ENCODE peak calls at places on chromosomes 6 and 20, in nine cellular contexts. One of them, this sample, is unnamed.

GRCh38 chr6:140050232-140050995 is 676.0 kb upstream of the CITED2 start:
- DNase-seq in right atrium auricular region: no peak
- DNase-seq in keratinocyte: no peak
- DNase-seq in ovary: no peak
- DNase-seq in spleen: no peak
- DNase-seq in testis: no peak
- DNase-seq in HCT116: no peak
- DNase-seq in lower lobe of right lung: no peak
- DNase-seq in OCI-LY7: no peak
- DNase-seq in this sample: no peak

GRCh38 chr20:20527661-20528060 is 159.8 kb downstream of the INSM1 start:
- DNase-seq in lower lobe of right lung: no peak
- DNase-seq in right atrium auricular region: no peak
- DNase-seq in spleen: no peak
- DNase-seq in OCI-LY7: no peak
- DNase-seq in HCT116: no peak
- DNase-seq in ovary: no peak
- DNase-seq in keratinocyte: no peak
- DNase-seq in testis: no peak
- DNase-seq in this sample: no peak

GRCh38 chr6:27066802-27067201 is 180.7 kb upstream of the PRSS16 start:
- DNase-seq in OCI-LY7: no peak
- DNase-seq in keratinocyte: no peak
- DNase-seq in right atrium auricular region: no peak
- DNase-seq in spleen: no peak
- DNase-seq in testis: peak; percentile 57
- DNase-seq in ovary: no peak
- DNase-seq in lower lobe of right lung: no peak
- DNase-seq in HCT116: no peak
- DNase-seq in this sample: no peak

GRCh38 chr20:15582146-15582776 is 991.0 kb downstream of the KIF16B start:
- DNase-seq in spleen: no peak
- DNase-seq in HCT116: no peak
- DNase-seq in lower lobe of right lung: no peak
- DNase-seq in OCI-LY7: no peak
- DNase-seq in testis: no peak
- DNase-seq in right atrium auricular region: no peak
- DNase-seq in keratinocyte: no peak
- DNase-seq in ovary: no peak
- DNase-seq in this sample: no peak

GRCh38 chr20:62276448-62276847 is 26.3 kb upstream of the ADRM1 start:
- DNase-seq in HCT116: no peak
- DNase-seq in keratinocyte: no peak
- DNase-seq in testis: peak; percentile 51
- DNase-seq in ovary: no peak
- DNase-seq in spleen: no peak
- DNase-seq in right atrium auricular region: no peak
- DNase-seq in lower lobe of right lung: no peak
- DNase-seq in OCI-LY7: no peak
- DNase-seq in this sample: no peak

GRCh38 chr6:140669321-140669720 is 1294.9 kb upstream of the CITED2 start:
- DNase-seq in spleen: no peak
- DNase-seq in lower lobe of right lung: no peak
- DNase-seq in keratinocyte: no peak
- DNase-seq in testis: no peak
- DNase-seq in OCI-LY7: no peak
- DNase-seq in HCT116: no peak
- DNase-seq in right atrium auricular region: no peak
- DNase-seq in ovary: no peak
- DNase-seq in this sample: no peak

GRCh38 chr6:142566628-142567396 is 265.0 kb downstream of the ADGRG6 start:
- DNase-seq in right atrium auricular region: peak; percentile 60
- DNase-seq in ovary: no peak
- DNase-seq in spleen: no peak
- DNase-seq in testis: peak; percentile 80
- DNase-seq in keratinocyte: no peak
- DNase-seq in HCT116: peak; percentile 66
- DNase-seq in OCI-LY7: peak; percentile 43
- DNase-seq in lower lobe of right lung: no peak
- DNase-seq in this sample: no peak

GRCh38 chr20:16505894-16506293 is 67.4 kb downstream of the KIF16B start:
- DNase-seq in OCI-LY7: peak; percentile 75
- DNase-seq in keratinocyte: no peak
- DNase-seq in spleen: no peak
- DNase-seq in right atrium auricular region: no peak
- DNase-seq in lower lobe of right lung: no peak
- DNase-seq in HCT116: no peak
- DNase-seq in ovary: no peak
- DNase-seq in testis: no peak
- DNase-seq in this sample: no peak

GRCh38 chr6:157020398-157021266 is 243.5 kb downstream of the ARID1B start:
- DNase-seq in spleen: no peak
- DNase-seq in ovary: no peak
- DNase-seq in HCT116: peak; percentile 22
- DNase-seq in OCI-LY7: peak; percentile 68
- DNase-seq in keratinocyte: no peak
- DNase-seq in right atrium auricular region: peak; percentile 66
- DNase-seq in testis: peak; percentile 71
- DNase-seq in lower lobe of right lung: no peak
- DNase-seq in this sample: peak; percentile 65

GRCh38 chr6:16676978-16677377 is 84.3 kb downstream of the ATXN1 start:
- DNase-seq in HCT116: peak; percentile 66
- DNase-seq in OCI-LY7: no peak
- DNase-seq in keratinocyte: no peak
- DNase-seq in right atrium auricular region: no peak
- DNase-seq in spleen: no peak
- DNase-seq in lower lobe of right lung: no peak
- DNase-seq in testis: peak; percentile 43
- DNase-seq in ovary: no peak
- DNase-seq in this sample: no peak

GRCh38 chr20:61127311-61128044 is 124.6 kb upstream of the CDH4 start:
- DNase-seq in HCT116: no peak
- DNase-seq in testis: no peak
- DNase-seq in keratinocyte: peak; percentile 50
- DNase-seq in spleen: no peak
- DNase-seq in lower lobe of right lung: no peak
- DNase-seq in right atrium auricular region: no peak
- DNase-seq in ovary: no peak
- DNase-seq in OCI-LY7: no peak
- DNase-seq in this sample: peak; percentile 99

GRCh38 chr6:21949211-21949801 is 347.5 kb downstream of the PRL start:
- DNase-seq in lower lobe of right lung: no peak
- DNase-seq in right atrium auricular region: no peak
- DNase-seq in keratinocyte: no peak
- DNase-seq in HCT116: no peak
- DNase-seq in ovary: no peak
- DNase-seq in OCI-LY7: no peak
- DNase-seq in spleen: no peak
- DNase-seq in testis: no peak
- DNase-seq in this sample: no peak

GRCh38 chr6:109790131-109790530 is 99.0 kb downstream of the FIG4 start:
- DNase-seq in HCT116: no peak
- DNase-seq in spleen: no peak
- DNase-seq in keratinocyte: no peak
- DNase-seq in testis: no peak
- DNase-seq in lower lobe of right lung: no peak
- DNase-seq in ovary: no peak
- DNase-seq in OCI-LY7: no peak
- DNase-seq in right atrium auricular region: no peak
- DNase-seq in this sample: no peak

GRCh38 chr20:51760905-51761544 is 7.2 kb downstream of the ATP9A start:
- DNase-seq in OCI-LY7: no peak
- DNase-seq in spleen: no peak
- DNase-seq in HCT116: no peak
- DNase-seq in right atrium auricular region: no peak
- DNase-seq in ovary: no peak
- DNase-seq in keratinocyte: peak; percentile 17
- DNase-seq in testis: no peak
- DNase-seq in lower lobe of right lung: no peak
- DNase-seq in this sample: no peak

GRCh38 chr6:170480045-170480714 is 72.9 kb downstream of the PSMB1 start:
- DNase-seq in keratinocyte: no peak
- DNase-seq in spleen: no peak
- DNase-seq in testis: peak; percentile 29
- DNase-seq in ovary: peak; percentile 18
- DNase-seq in lower lobe of right lung: no peak
- DNase-seq in OCI-LY7: no peak
- DNase-seq in right atrium auricular region: no peak
- DNase-seq in HCT116: no peak
- DNase-seq in this sample: no peak

GRCh38 chr6:33854572-33855030 is 50.8 kb upstream of the MLN start:
- DNase-seq in OCI-LY7: no peak
- DNase-seq in keratinocyte: no peak
- DNase-seq in HCT116: no peak
- DNase-seq in right atrium auricular region: no peak
- DNase-seq in ovary: peak; percentile 23
- DNase-seq in lower lobe of right lung: no peak
- DNase-seq in spleen: no peak
- DNase-seq in testis: no peak
- DNase-seq in this sample: no peak

GRCh38 chr20:44582321-44583025 is at the start of gene PKIG:
- DNase-seq in testis: no peak
- DNase-seq in OCI-LY7: peak; percentile 48
- DNase-seq in right atrium auricular region: peak; percentile 79
- DNase-seq in ovary: no peak
- DNase-seq in keratinocyte: no peak
- DNase-seq in HCT116: no peak
- DNase-seq in spleen: no peak
- DNase-seq in lower lobe of right lung: no peak
- DNase-seq in this sample: no peak

GRCh38 chr20:3246682-3247081 is 7.7 kb upstream of the SLC4A11 start:
- DNase-seq in HCT116: no peak
- DNase-seq in testis: no peak
- DNase-seq in spleen: no peak
- DNase-seq in right atrium auricular region: no peak
- DNase-seq in ovary: no peak
- DNase-seq in OCI-LY7: no peak
- DNase-seq in keratinocyte: no peak
- DNase-seq in lower lobe of right lung: no peak
- DNase-seq in this sample: no peak

GRCh38 chr6:108564178-108564577 is 3.5 kb downstream of the FOXO3 start:
- DNase-seq in ovary: no peak
- DNase-seq in testis: no peak
- DNase-seq in OCI-LY7: no peak
- DNase-seq in lower lobe of right lung: no peak
- DNase-seq in keratinocyte: peak; percentile 95
- DNase-seq in spleen: no peak
- DNase-seq in right atrium auricular region: no peak
- DNase-seq in HCT116: peak; percentile 76
- DNase-seq in this sample: no peak

GRCh38 chr6:108566406-108566805 is 5.7 kb downstream of the FOXO3 start:
- DNase-seq in ovary: no peak
- DNase-seq in lower lobe of right lung: no peak
- DNase-seq in HCT116: no peak
- DNase-seq in right atrium auricular region: no peak
- DNase-seq in spleen: no peak
- DNase-seq in keratinocyte: no peak
- DNase-seq in testis: no peak
- DNase-seq in OCI-LY7: no peak
- DNase-seq in this sample: no peak

GRCh38 chr6:108563292-108563691 is 2.6 kb downstream of the FOXO3 start:
- DNase-seq in right atrium auricular region: no peak
- DNase-seq in OCI-LY7: no peak
- DNase-seq in ovary: no peak
- DNase-seq in testis: no peak
- DNase-seq in keratinocyte: no peak
- DNase-seq in spleen: no peak
- DNase-seq in lower lobe of right lung: no peak
- DNase-seq in HCT116: no peak
- DNase-seq in this sample: no peak

GRCh38 chr6:108565893-108566292 is 5.2 kb downstream of the FOXO3 start:
- DNase-seq in ovary: peak; percentile 46
- DNase-seq in testis: peak; percentile 60
- DNase-seq in lower lobe of right lung: no peak
- DNase-seq in right atrium auricular region: peak; percentile 79
- DNase-seq in HCT116: no peak
- DNase-seq in OCI-LY7: peak; percentile 76
- DNase-seq in keratinocyte: no peak
- DNase-seq in spleen: no peak
- DNase-seq in this sample: no peak

GRCh38 chr6:108565091-108565766 is 4.5 kb downstream of the FOXO3 start:
- DNase-seq in spleen: no peak
- DNase-seq in lower lobe of right lung: no peak
- DNase-seq in ovary: no peak
- DNase-seq in HCT116: no peak
- DNase-seq in testis: no peak
- DNase-seq in right atrium auricular region: no peak
- DNase-seq in keratinocyte: no peak
- DNase-seq in OCI-LY7: peak; percentile 94
- DNase-seq in this sample: no peak
- H3K4me3 ChIP-seq in spleen: peak overlapping the region; percentile 83
- H3K4me3 ChIP-seq in lower lobe of right lung: peak overlapping the region; percentile 79
- H3K4me3 ChIP-seq in ovary: no peak overlapping the region
- H3K4me3 ChIP-seq in HCT116: no peak overlapping the region
- H3K4me3 ChIP-seq in testis: no peak overlapping the region
- H3K4me3 ChIP-seq in right atrium auricular region: peak overlapping the region; percentile 85
- H3K4me3 ChIP-seq in keratinocyte: no peak overlapping the region
- H3K4me3 ChIP-seq in OCI-LY7: peak overlapping the region; percentile 53
- H3K4me3 ChIP-seq in this sample: no peak overlapping the region

GRCh38 chr6:132464538-132465256 is 48.2 kb downstream of the STX7 start:
- DNase-seq in keratinocyte: no peak
- DNase-seq in lower lobe of right lung: no peak
- DNase-seq in right atrium auricular region: no peak
- DNase-seq in testis: no peak
- DNase-seq in spleen: no peak
- DNase-seq in HCT116: no peak
- DNase-seq in ovary: no peak
- DNase-seq in OCI-LY7: no peak
- DNase-seq in this sample: no peak
- H3K36me3 ChIP-seq in keratinocyte: peaks cover 10% of the 10 kb centered on the region
- H3K36me3 ChIP-seq in lower lobe of right lung: peaks cover 98% of the 10 kb centered on the region
- H3K36me3 ChIP-seq in right atrium auricular region: peaks cover 59% of the 10 kb centered on the region
- H3K36me3 ChIP-seq in testis: no peaks in the 10 kb centered on the region
- H3K36me3 ChIP-seq in spleen: peaks cover 58% of the 10 kb centered on the region
- H3K36me3 ChIP-seq in HCT116: peaks cover 2% of the 10 kb centered on the region
- H3K36me3 ChIP-seq in ovary: no peaks in the 10 kb centered on the region
- H3K36me3 ChIP-seq in OCI-LY7: peaks cover 100% of the 10 kb centered on the region
- H3K36me3 ChIP-seq in this sample: peaks cover 69% of the 10 kb centered on the region

DNA sequence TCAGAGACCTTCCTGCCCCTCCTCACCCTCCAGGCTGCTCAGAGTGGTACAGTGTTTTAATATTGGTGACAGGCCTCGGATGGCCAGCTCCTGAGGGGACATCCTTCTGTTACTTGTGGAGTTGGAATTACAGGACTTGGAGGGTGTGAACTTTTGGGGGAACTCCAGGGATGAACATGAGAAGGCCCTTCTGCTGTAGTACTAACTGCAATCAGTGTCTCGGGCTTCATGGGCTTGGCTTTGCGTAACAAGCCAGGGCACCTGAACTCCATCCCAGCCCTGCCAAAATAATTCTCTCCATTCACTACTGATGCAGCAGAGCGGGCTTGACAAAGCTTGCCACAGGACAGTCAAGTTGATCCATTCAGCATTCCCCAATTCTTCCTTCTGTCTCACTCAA is 28.6 kb downstream of the SLC22A23 start:
- DNase-seq in HCT116: no peak
- DNase-seq in OCI-LY7: no peak
- DNase-seq in right atrium auricular region: no peak
- DNase-seq in lower lobe of right lung: no peak
- DNase-seq in keratinocyte: no peak
- DNase-seq in ovary: no peak
- DNase-seq in spleen: no peak
- DNase-seq in testis: no peak
- DNase-seq in this sample: no peak
- H3K4me3 ChIP-seq in HCT116: no peak overlapping the region
- H3K4me3 ChIP-seq in OCI-LY7: no peak overlapping the region
- H3K4me3 ChIP-seq in right atrium auricular region: no peak overlapping the region
- H3K4me3 ChIP-seq in lower lobe of right lung: no peak overlapping the region
- H3K4me3 ChIP-seq in keratinocyte: no peak overlapping the region
- H3K4me3 ChIP-seq in ovary: no peak overlapping the region
- H3K4me3 ChIP-seq in spleen: no peak overlapping the region
- H3K4me3 ChIP-seq in testis: no peak overlapping the region
- H3K4me3 ChIP-seq in this sample: no peak overlapping the region

GRCh38 chr6:86477510-86478166 is 459.7 kb upstream of the HTR1E start:
- DNase-seq in lower lobe of right lung: no peak
- DNase-seq in OCI-LY7: no peak
- DNase-seq in right atrium auricular region: no peak
- DNase-seq in spleen: no peak
- DNase-seq in ovary: no peak
- DNase-seq in testis: no peak
- DNase-seq in HCT116: no peak
- DNase-seq in keratinocyte: no peak
- DNase-seq in this sample: no peak
- H3K36me3 ChIP-seq in lower lobe of right lung: no peaks in the 10 kb centered on the region
- H3K36me3 ChIP-seq in OCI-LY7: no peaks in the 10 kb centered on the region
- H3K36me3 ChIP-seq in right atrium auricular region: no peaks in the 10 kb centered on the region
- H3K36me3 ChIP-seq in spleen: no peaks in the 10 kb centered on the region
- H3K36me3 ChIP-seq in ovary: no peaks in the 10 kb centered on the region
- H3K36me3 ChIP-seq in testis: no peaks in the 10 kb centered on the region
- H3K36me3 ChIP-seq in HCT116: no peaks in the 10 kb centered on the region
- H3K36me3 ChIP-seq in keratinocyte: no peaks in the 10 kb centered on the region
- H3K36me3 ChIP-seq in this sample: no peaks in the 10 kb centered on the region